ENCODE peak calls at places on chromosome 5, in five cellular contexts. Z, N, S, V and B are unnamed samples.

GRCh38 chr5:79602884-79603283 is 9.4 kb upstream of the TENT2 start:
- DNase-seq in Z (no peak), N (no peak), S (peak; percentile 14), V (no peak), B (peak; percentile 25)

GRCh38 chr5:59007460-59008063 is 424.7 kb downstream of the RAB3C start:
- DNase-seq in Z (peak; percentile 16), N (peak; percentile 15), S (no peak), V (no peak), B (no peak)

GRCh38 chr5:52920929-52921328 is 68.2 kb upstream of the ITGA2 start:
- DNase-seq in Z (no peak), N (no peak), S (no peak), V (no peak), B (no peak)

GRCh38 chr5:118195215-118195614 is 793.1 kb downstream of the DTWD2 start:
- DNase-seq in Z (no peak), N (no peak), S (no peak), V (no peak), B (no peak)

GRCh38 chr5:151141535-151141934 is 16.0 kb downstream of the ANXA6 start:
- DNase-seq in Z (peak; percentile 84), N (peak; percentile 84), S (peak; percentile 59), V (no peak), B (peak; percentile 38)

GRCh38 chr5:181215997-181216982 is 6.8 kb upstream of the TRIM41 start:
- DNase-seq in Z (peak; percentile 55), N (no peak), S (no peak), V (no peak), B (no peak)

GRCh38 chr5:87400305-87400899 is 12.3 kb downstream of the CCNH start:
- DNase-seq in Z (peak; percentile 63), N (peak; percentile 34), S (no peak), V (no peak), B (no peak)

GRCh38 chr5:165410476-165410875 is 1905.1 kb downstream of the MAT2B start:
- DNase-seq in Z (no peak), N (no peak), S (no peak), V (no peak), B (no peak)

GRCh38 chr5:10323588-10324488 is 16.1 kb upstream of the CMBL start:
- DNase-seq in Z (no peak), N (no peak), S (no peak), V (no peak), B (no peak)

GRCh38 chr5:116660929-116661328 is 86.3 kb upstream of the SEMA6A start:
- DNase-seq in Z (no peak), N (no peak), S (no peak), V (no peak), B (no peak)

GRCh38 chr5:71748360-71748759 is 29.3 kb downstream of the CARTPT start:
- DNase-seq in Z (no peak), N (no peak), S (peak; percentile 92), V (no peak), B (peak; percentile 95)

GRCh38 chr5:90558344-90559192 is at the start of gene ADGRV1:
- DNase-seq in Z (no peak), N (peak; percentile 26), S (peak; percentile 89), V (no peak), B (peak; percentile 87)

GRCh38 chr5:32708949-32709348 is 2.2 kb upstream of the NPR3 start:
- DNase-seq in Z (no peak), N (no peak), S (no peak), V (no peak), B (no peak)

GRCh38 chr5:112738180-112738560 is 485 bp downstream of the APC start:
- DNase-seq in Z (peak; percentile 42), N (peak; percentile 8), S (no peak), V (no peak), B (no peak)

GRCh38 chr5:52441768-52442167 is 345.9 kb upstream of the ITGA1 start:
- DNase-seq in Z (no peak), N (no peak), S (no peak), V (no peak), B (no peak)

GRCh38 chr5:93532370-93532769 is 48.6 kb downstream of the NR2F1-AS1 start:
- DNase-seq in Z (no peak), N (no peak), S (peak; percentile 47), V (no peak), B (peak; percentile 23)

GRCh38 chr5:179290681-179291540 is 54.4 kb downstream of the ADAMTS2 start:
- DNase-seq in Z (no peak), N (no peak), S (no peak), V (no peak), B (no peak)

GRCh38 chr5:52269853-52270252 is 517.9 kb upstream of the ITGA1 start:
- DNase-seq in Z (no peak), N (no peak), S (no peak), V (no peak), B (no peak)